ENCODE peak calls at places on chromosomes 3 and 15, in seven cellular contexts. P is aorta, U is HuH-7, I is IMR-90, V is sciatic nerve, R is esophagus squamous epithelium, N is GM03348. X is an unnamed sample.

GRCh38 chr3:52395503-52395865 is 49.4 kb downstream of the SEMA3G start:
- DNase-seq in P (peak), U (no peak), I (no peak), V (no peak), R (no peak), N (no peak), X (no peak)

GRCh38 chr3:195907730-195908438 is 467 bp downstream of the TNK2 start:
- DNase-seq in P (no peak), U (no peak), I (no peak), V (no peak), R (no peak), N (no peak), X (peak)

GRCh38 chr15:91940466-91941381 is 87.2 kb downstream of the SLCO3A1 start:
- DNase-seq in P (no peak), U (no peak), I (no peak), V (no peak), R (no peak), N (no peak), X (no peak)

GRCh38 chr3:142987080-142987700 is 14.2 kb upstream of the U2SURP start:
- DNase-seq in P (no peak), U (no peak), I (peak), V (no peak), R (no peak), N (peak), X (peak)

GRCh38 chr3:49017978-49018706 is at the start of gene DALRD3:
- DNase-seq in P (peak), U (peak), I (peak), V (peak), R (no peak), N (peak), X (peak)

GRCh38 chr3:151203053-151203420 is at the start of gene GPR171:
- DNase-seq in P (no peak), U (no peak), I (no peak), V (no peak), R (no peak), N (no peak), X (no peak)

GRCh38 chr15:34366271-34367043 is 539 bp downstream of the LPCAT4 start:
- DNase-seq in P (peak), U (peak), I (peak), V (peak), R (no peak), N (peak), X (peak)

GRCh38 chr3:3847994-3848970 is 49.1 kb downstream of the LRRN1 start:
- DNase-seq in P (no peak), U (peak), I (no peak), V (no peak), R (no peak), N (no peak), X (no peak)

GRCh38 chr15:53498996-53499395 is 260.5 kb downstream of the WDR72 start:
- DNase-seq in P (no peak), U (no peak), I (no peak), V (no peak), R (no peak), N (no peak), X (no peak)

GRCh38 chr15:100438570-100438969 is 90.2 kb downstream of the CERS3 start:
- DNase-seq in P (peak), U (no peak), I (no peak), V (peak), R (no peak), N (no peak), X (peak)

GRCh38 chr15:83100072-83100646 is 7.3 kb upstream of the TM6SF1 start:
- DNase-seq in P (no peak), U (no peak), I (no peak), V (no peak), R (no peak), N (no peak), X (no peak)

GRCh38 chr3:174596447-174596982 is 262.6 kb upstream of the NAALADL2 start:
- DNase-seq in P (no peak), U (no peak), I (no peak), V (no peak), R (no peak), N (no peak), X (no peak)

GRCh38 chr3:31043184-31043819 is 148.8 kb upstream of the GADL1 start:
- DNase-seq in P (peak), U (no peak), I (peak), V (no peak), R (no peak), N (peak), X (peak)

GRCh38 chr15:74384566-74385441 is 17.4 kb upstream of the CYP11A1 start:
- DNase-seq in P (peak), U (no peak), I (no peak), V (no peak), R (no peak), N (peak), X (no peak)

GRCh38 chr15:42194502-42194901 is 13.6 kb downstream of the VPS39 start:
- DNase-seq in P (no peak), U (peak), I (peak), V (no peak), R (no peak), N (no peak), X (peak)

GRCh38 chr3:179615458-179616173 is 11.0 kb downstream of the NDUFB5 start:
- DNase-seq in P (no peak), U (no peak), I (peak), V (no peak), R (no peak), N (peak), X (peak)

GRCh38 chr15:66071621-66072295 is 181.8 kb downstream of the MEGF11 start:
- DNase-seq in P (no peak), U (no peak), I (no peak), V (peak), R (no peak), N (peak), X (no peak)

GRCh38 chr3:60575726-60576272 is 675.5 kb downstream of the FHIT start:
- DNase-seq in P (no peak), U (no peak), I (no peak), V (no peak), R (no peak), N (no peak), X (no peak)

GRCh38 chr15:65611888-65612615 is 1.1 kb upstream of the INTS14 start:
- DNase-seq in P (no peak), U (no peak), I (no peak), V (no peak), R (no peak), N (no peak), X (no peak)

GRCh38 chr3:72273615-72274014 is 488.7 kb upstream of the PROK2 start:
- DNase-seq in P (no peak), U (no peak), I (peak), V (no peak), R (no peak), N (peak), X (peak)